ENCODE peak calls at places on chromosomes 7 and 10, in six cellular contexts. One of them, this sample, is unnamed.

GRCh38 chr10:103792547-103792946 is 62.8 kb downstream of the SH3PXD2A start:
- DNase-seq in lower lobe of right lung: peak
- DNase-seq in cardiac fibroblast: no peak
- DNase-seq in progenitor cell of endocrine pancreas: no peak
- DNase-seq in uterus: no peak
- DNase-seq in IMR-90: peak
- DNase-seq in this sample: no peak

GRCh38 chr7:155169498-155170065 is 99.5 kb downstream of the HTR5A start:
- DNase-seq in lower lobe of right lung: peak
- DNase-seq in cardiac fibroblast: no peak
- DNase-seq in progenitor cell of endocrine pancreas: no peak
- DNase-seq in uterus: no peak
- DNase-seq in IMR-90: no peak
- DNase-seq in this sample: no peak

GRCh38 chr7:131011976-131012375 is 278.0 kb upstream of the KLF14 start:
- DNase-seq in lower lobe of right lung: no peak
- DNase-seq in cardiac fibroblast: peak
- DNase-seq in progenitor cell of endocrine pancreas: no peak
- DNase-seq in uterus: no peak
- DNase-seq in IMR-90: peak
- DNase-seq in this sample: no peak

GRCh38 chr10:99234067-99234738 is 1.4 kb downstream of the HPSE2 start:
- DNase-seq in lower lobe of right lung: peak
- DNase-seq in cardiac fibroblast: peak
- DNase-seq in progenitor cell of endocrine pancreas: peak
- DNase-seq in uterus: no peak
- DNase-seq in IMR-90: peak
- DNase-seq in this sample: no peak

GRCh38 chr10:31707578-31708411 is 220.8 kb downstream of the ARHGAP12 start:
- DNase-seq in lower lobe of right lung: peak
- DNase-seq in cardiac fibroblast: peak
- DNase-seq in progenitor cell of endocrine pancreas: no peak
- DNase-seq in uterus: peak
- DNase-seq in IMR-90: peak
- DNase-seq in this sample: peak

GRCh38 chr10:123147635-123148413 is at the start of gene HMX2:
- DNase-seq in lower lobe of right lung: no peak
- DNase-seq in cardiac fibroblast: no peak
- DNase-seq in progenitor cell of endocrine pancreas: peak
- DNase-seq in uterus: no peak
- DNase-seq in IMR-90: no peak
- DNase-seq in this sample: no peak

GRCh38 chr10:113958631-113959382 is 84.9 kb upstream of the ADRB1 start:
- DNase-seq in lower lobe of right lung: peak
- DNase-seq in cardiac fibroblast: peak
- DNase-seq in progenitor cell of endocrine pancreas: no peak
- DNase-seq in uterus: no peak
- DNase-seq in IMR-90: peak
- DNase-seq in this sample: peak

GRCh38 chr10:34102917-34103506 is 712.1 kb downstream of the PARD3 start:
- DNase-seq in lower lobe of right lung: no peak
- DNase-seq in cardiac fibroblast: peak
- DNase-seq in progenitor cell of endocrine pancreas: no peak
- DNase-seq in uterus: peak
- DNase-seq in IMR-90: peak
- DNase-seq in this sample: peak

GRCh38 chr10:79941146-79941545 is 7.8 kb downstream of the SFTPD start:
- DNase-seq in lower lobe of right lung: no peak
- DNase-seq in cardiac fibroblast: no peak
- DNase-seq in progenitor cell of endocrine pancreas: no peak
- DNase-seq in uterus: no peak
- DNase-seq in IMR-90: no peak
- DNase-seq in this sample: no peak

GRCh38 chr7:133904766-133905165 is 222.4 kb upstream of the LRGUK start:
- DNase-seq in lower lobe of right lung: no peak
- DNase-seq in cardiac fibroblast: no peak
- DNase-seq in progenitor cell of endocrine pancreas: no peak
- DNase-seq in uterus: no peak
- DNase-seq in IMR-90: no peak
- DNase-seq in this sample: no peak

GRCh38 chr10:44963772-44964633 is 4.4 kb downstream of the RASSF4 start:
- DNase-seq in lower lobe of right lung: peak
- DNase-seq in cardiac fibroblast: peak
- DNase-seq in progenitor cell of endocrine pancreas: no peak
- DNase-seq in uterus: peak
- DNase-seq in IMR-90: no peak
- DNase-seq in this sample: no peak

DNA sequence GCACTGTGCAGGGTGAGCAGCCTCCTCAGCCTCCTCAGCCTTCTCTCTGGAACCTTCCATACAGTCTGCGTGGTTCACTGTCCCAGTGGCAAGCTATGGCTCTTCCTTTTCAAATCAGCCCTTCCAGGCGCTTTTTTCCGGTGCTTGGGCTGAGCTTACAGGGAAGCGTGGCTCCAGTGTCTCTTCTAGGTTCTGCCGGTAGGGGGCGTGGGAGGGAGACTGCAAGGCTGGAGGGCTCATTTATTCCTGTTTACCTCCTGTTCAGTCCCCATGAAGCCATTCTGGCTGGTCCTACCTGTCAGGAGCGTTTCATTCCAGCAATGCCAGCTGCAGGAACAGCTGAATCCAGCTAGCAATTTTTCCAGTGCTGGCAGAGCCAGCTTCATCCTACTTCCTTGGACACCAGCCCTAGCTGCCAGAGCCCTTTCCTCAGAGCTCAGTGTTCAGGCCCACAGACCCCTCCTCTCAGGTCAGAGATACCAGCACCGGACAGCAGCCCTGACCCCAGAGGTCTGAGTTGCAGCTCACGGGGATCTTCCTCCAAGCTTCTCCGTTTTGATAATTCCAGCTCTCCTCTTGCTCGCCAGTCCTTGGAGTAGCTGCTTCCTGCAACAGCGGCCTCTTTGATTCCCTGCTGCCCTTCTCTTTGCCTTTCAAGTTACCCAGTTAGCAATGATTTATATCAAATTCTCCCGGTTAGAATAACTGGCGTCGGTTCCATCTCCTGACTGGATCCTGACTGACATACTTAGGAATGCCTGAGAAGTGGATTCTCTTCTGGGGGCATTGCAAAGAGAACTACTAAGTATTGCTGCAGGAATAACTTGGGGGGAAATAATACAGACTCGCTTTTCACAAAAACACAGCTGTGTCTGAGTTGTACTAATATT is 129.8 kb downstream of the FRMD4A start:
- DNase-seq in lower lobe of right lung: no peak
- DNase-seq in cardiac fibroblast: no peak
- DNase-seq in progenitor cell of endocrine pancreas: peak
- DNase-seq in uterus: no peak
- DNase-seq in IMR-90: peak
- DNase-seq in this sample: no peak
- TF ChIP-seq CTCF in lower lobe of right lung: peak
- TF ChIP-seq CTCF in cardiac fibroblast: peak
- TF ChIP-seq CTCF in progenitor cell of endocrine pancreas: peak
- TF ChIP-seq CTCF in uterus: no peak
- TF ChIP-seq CTCF in IMR-90: peak
- TF ChIP-seq CTCF in this sample: peak

GRCh38 chr10:23294638-23295247 is 49.9 kb downstream of the C10orf67 start:
- DNase-seq in lower lobe of right lung: no peak
- DNase-seq in cardiac fibroblast: peak
- DNase-seq in progenitor cell of endocrine pancreas: no peak
- DNase-seq in uterus: no peak
- DNase-seq in IMR-90: peak
- DNase-seq in this sample: no peak
- TF ChIP-seq CTCF in lower lobe of right lung: peak
- TF ChIP-seq CTCF in cardiac fibroblast: peak
- TF ChIP-seq CTCF in progenitor cell of endocrine pancreas: peak
- TF ChIP-seq CTCF in uterus: no peak
- TF ChIP-seq CTCF in IMR-90: peak
- TF ChIP-seq CTCF in this sample: peak

DNA sequence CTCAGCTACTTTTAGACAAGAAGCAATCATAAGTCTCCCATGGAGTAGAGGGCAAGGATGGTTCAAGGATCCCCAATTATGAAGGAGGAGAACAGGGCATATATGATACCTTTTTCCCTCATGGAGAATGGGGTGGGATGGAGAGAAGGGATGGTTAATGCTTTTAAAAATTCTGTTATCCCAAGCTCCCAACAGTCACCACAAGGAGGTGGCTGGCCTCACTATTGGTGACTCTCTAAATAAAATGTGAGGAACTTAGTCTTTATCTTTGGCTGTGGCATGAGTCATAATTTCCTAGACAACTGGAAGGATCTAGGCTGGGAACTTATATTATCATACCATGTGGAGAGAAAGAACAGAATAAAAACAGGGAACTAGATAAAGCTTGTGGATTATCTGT is 297.0 kb downstream of the PHTF2 start:
- DNase-seq in lower lobe of right lung: no peak
- DNase-seq in cardiac fibroblast: peak
- DNase-seq in progenitor cell of endocrine pancreas: no peak
- DNase-seq in uterus: no peak
- DNase-seq in IMR-90: peak
- DNase-seq in this sample: no peak
- TF ChIP-seq CTCF in lower lobe of right lung: no peak
- TF ChIP-seq CTCF in cardiac fibroblast: peak
- TF ChIP-seq CTCF in progenitor cell of endocrine pancreas: no peak
- TF ChIP-seq CTCF in uterus: no peak
- TF ChIP-seq CTCF in IMR-90: peak
- TF ChIP-seq CTCF in this sample: no peak

DNA sequence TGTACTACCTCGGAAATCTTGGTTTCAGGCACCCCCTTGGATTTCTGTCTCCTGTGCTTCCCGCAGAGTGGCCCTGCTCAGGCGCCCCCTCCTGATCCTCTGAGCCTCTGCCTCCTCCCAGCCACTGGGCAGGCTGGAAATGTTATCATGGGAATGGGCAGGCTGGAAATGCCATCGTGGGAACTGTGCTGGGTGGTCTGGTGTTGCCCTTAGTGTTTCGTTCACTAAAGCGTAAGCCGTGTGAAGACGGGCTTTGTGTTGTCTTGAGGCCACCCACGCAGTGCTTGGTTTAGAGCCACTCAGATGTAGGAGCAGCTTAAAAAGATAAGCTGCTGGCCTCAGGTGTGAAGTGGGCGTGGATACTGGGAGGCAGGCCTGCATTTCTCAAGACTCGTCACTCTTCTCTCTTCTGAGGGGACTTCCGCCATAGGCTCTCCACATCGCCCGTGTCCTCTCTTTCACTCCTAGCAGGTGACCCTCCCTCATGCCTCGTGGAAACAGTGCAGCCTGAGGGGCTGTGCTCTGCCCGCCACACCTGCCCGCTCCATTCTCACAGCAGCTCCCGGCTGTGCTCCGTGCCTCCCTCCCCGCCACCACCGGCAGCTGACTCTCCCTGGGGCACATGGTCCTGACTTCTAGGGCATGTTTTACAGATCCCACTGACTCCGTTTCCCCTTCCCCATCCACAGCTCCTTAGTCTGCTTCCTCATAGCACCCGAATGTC is 28.5 kb downstream of the PPP2R2D start:
- DNase-seq in lower lobe of right lung: no peak
- DNase-seq in cardiac fibroblast: no peak
- DNase-seq in progenitor cell of endocrine pancreas: no peak
- DNase-seq in uterus: no peak
- DNase-seq in IMR-90: no peak
- DNase-seq in this sample: no peak
- TF ChIP-seq CTCF in lower lobe of right lung: no peak
- TF ChIP-seq CTCF in cardiac fibroblast: no peak
- TF ChIP-seq CTCF in progenitor cell of endocrine pancreas: no peak
- TF ChIP-seq CTCF in uterus: no peak
- TF ChIP-seq CTCF in IMR-90: no peak
- TF ChIP-seq CTCF in this sample: no peak

DNA sequence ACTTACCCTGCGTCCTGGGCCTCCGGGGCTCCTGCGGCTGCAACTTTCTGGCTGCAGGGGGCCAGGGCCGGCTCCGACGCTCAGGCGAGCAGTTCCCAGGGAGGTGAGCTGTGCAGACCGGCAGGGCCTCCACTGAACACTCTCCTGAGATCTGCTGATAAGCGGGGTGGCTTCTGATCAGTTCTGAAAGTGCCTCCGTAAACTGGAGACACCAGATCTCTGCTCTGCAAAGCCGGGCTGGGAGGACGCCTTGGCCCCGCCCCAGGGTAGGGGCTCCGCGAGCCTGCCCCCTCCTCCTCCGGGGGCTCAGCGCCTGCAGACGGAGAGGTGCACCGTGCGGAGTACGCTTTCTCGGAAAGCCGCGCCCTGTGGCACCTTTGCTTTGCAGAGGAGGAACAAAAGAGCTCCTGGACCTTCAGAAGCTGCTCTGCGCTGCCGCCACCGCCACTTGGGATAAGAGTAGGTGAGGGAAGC is 141.3 kb upstream of the VKORC1L1 start:
- DNase-seq in lower lobe of right lung: peak
- DNase-seq in cardiac fibroblast: peak
- DNase-seq in progenitor cell of endocrine pancreas: peak
- DNase-seq in uterus: no peak
- DNase-seq in IMR-90: no peak
- DNase-seq in this sample: no peak
- TF ChIP-seq CTCF in lower lobe of right lung: peak
- TF ChIP-seq CTCF in cardiac fibroblast: peak
- TF ChIP-seq CTCF in progenitor cell of endocrine pancreas: peak
- TF ChIP-seq CTCF in uterus: no peak
- TF ChIP-seq CTCF in IMR-90: no peak
- TF ChIP-seq CTCF in this sample: no peak

DNA sequence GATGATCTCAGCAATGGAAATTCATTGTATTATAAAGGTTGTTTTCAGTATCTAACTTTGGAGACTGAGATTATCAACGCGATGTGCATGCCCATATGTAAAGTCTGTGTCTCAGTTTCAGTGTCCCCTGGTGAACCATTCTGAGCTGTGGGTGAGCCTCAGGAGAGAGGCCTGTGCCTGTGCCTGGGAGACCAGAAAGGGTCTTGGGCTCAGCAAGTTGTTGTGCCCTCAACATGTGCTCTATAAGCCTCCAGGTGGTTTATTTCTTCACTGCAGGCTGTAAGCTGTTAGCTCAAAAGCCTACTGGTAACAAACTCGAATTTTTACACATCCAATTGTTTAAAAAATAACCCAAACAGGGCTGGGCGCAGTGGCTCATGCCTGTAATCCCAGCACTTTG is 151.9 kb downstream of the PKD1L1 start:
- DNase-seq in lower lobe of right lung: no peak
- DNase-seq in cardiac fibroblast: no peak
- DNase-seq in progenitor cell of endocrine pancreas: no peak
- DNase-seq in uterus: no peak
- DNase-seq in IMR-90: peak
- DNase-seq in this sample: no peak
- TF ChIP-seq CTCF in lower lobe of right lung: no peak
- TF ChIP-seq CTCF in cardiac fibroblast: no peak
- TF ChIP-seq CTCF in progenitor cell of endocrine pancreas: no peak
- TF ChIP-seq CTCF in uterus: no peak
- TF ChIP-seq CTCF in IMR-90: peak
- TF ChIP-seq CTCF in this sample: no peak

DNA sequence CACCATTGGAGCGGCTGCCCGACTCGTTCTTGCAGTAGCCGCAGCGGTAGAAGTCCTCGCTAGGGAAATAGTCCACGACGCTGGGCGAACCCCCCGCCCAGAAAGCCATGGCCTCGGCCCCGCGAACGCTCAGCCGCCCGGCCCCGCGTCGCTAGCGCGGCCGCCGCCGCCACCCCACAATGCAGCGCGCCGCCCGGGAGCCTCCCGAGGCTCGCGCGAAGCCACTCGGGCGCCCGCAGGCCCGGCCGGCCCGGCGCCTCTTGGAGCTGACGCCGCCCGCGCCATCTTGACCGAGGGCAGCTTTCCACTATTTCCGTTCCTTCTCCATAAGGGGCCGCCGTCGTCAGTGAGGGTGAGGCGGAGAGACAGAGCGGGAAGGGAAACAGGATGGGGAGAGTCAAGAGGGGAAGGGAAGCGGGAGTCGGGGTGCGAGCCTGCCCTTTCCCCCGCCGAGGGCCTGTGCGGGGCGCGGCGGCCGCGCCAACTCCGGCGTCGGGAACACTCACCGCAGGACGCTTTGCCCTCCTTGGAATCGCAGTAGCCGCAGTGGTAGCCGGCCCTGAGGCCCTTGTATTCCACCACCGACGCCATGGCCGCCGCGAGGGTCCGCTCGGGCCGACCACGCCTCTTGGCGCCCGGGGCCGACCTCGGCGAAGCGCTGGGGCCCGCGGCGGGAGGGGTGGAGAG is at the start of gene ATE1:
- DNase-seq in lower lobe of right lung: peak
- DNase-seq in cardiac fibroblast: peak
- DNase-seq in progenitor cell of endocrine pancreas: peak
- DNase-seq in uterus: peak
- DNase-seq in IMR-90: peak
- DNase-seq in this sample: peak
- TF ChIP-seq CTCF in lower lobe of right lung: no peak
- TF ChIP-seq CTCF in cardiac fibroblast: no peak
- TF ChIP-seq CTCF in progenitor cell of endocrine pancreas: no peak
- TF ChIP-seq CTCF in uterus: peak
- TF ChIP-seq CTCF in IMR-90: no peak
- TF ChIP-seq CTCF in this sample: peak

This sample was measured in AG09319.